ENCODE peak calls at places on chromosomes 2 and 18, in eight cellular contexts. One of them, this sample, is unnamed.
A peak's percentile ranks its signal among the peaks of the same experiment; 100 is the strongest.

GRCh38 chr2:187994464-187995331 is 297.0 kb upstream of the GULP1 start:
- DNase-seq in upper lobe of right lung: no peak
- DNase-seq in ACHN: no peak
- DNase-seq in left ventricle myocardium superior: peak; percentile 26
- DNase-seq in H7: no peak
- DNase-seq in RWPE2: no peak
- DNase-seq in ELF-1: peak; percentile 15
- DNase-seq in NCI-H2029 treated with DMSO at 0.1 percent for 48 hours: peak; percentile 29
- DNase-seq in this sample: no peak

GRCh38 chr2:28164280-28164801 is 228.3 kb upstream of the FOSL2 start:
- DNase-seq in left ventricle myocardium superior: peak; percentile 55
- DNase-seq in ELF-1: no peak
- DNase-seq in RWPE2: no peak
- DNase-seq in ACHN: no peak
- DNase-seq in upper lobe of right lung: no peak
- DNase-seq in NCI-H2029 treated with DMSO at 0.1 percent for 48 hours: no peak
- DNase-seq in H7: no peak
- DNase-seq in this sample: no peak

GRCh38 chr18:58584219-58585127 is 44.4 kb downstream of the ALPK2 start:
- DNase-seq in left ventricle myocardium superior: no peak
- DNase-seq in ELF-1: peak; percentile 49
- DNase-seq in ACHN: peak; percentile 90
- DNase-seq in H7: peak; percentile 50
- DNase-seq in NCI-H2029 treated with DMSO at 0.1 percent for 48 hours: no peak
- DNase-seq in RWPE2: no peak
- DNase-seq in upper lobe of right lung: no peak
- DNase-seq in this sample: peak; percentile 93

GRCh38 chr2:72143441-72144356 is 4.0 kb downstream of the CYP26B1 start:
- DNase-seq in RWPE2: no peak
- DNase-seq in ELF-1: peak; percentile 33
- DNase-seq in NCI-H2029 treated with DMSO at 0.1 percent for 48 hours: no peak
- DNase-seq in upper lobe of right lung: peak; percentile 58
- DNase-seq in left ventricle myocardium superior: no peak
- DNase-seq in H7: peak; percentile 72
- DNase-seq in ACHN: no peak
- DNase-seq in this sample: peak; percentile 42

GRCh38 chr2:20141056-20141762 is 83.7 kb downstream of the SDC1 start:
- DNase-seq in NCI-H2029 treated with DMSO at 0.1 percent for 48 hours: no peak
- DNase-seq in ELF-1: peak; percentile 34
- DNase-seq in ACHN: peak; percentile 92
- DNase-seq in upper lobe of right lung: peak; percentile 89
- DNase-seq in left ventricle myocardium superior: peak; percentile 40
- DNase-seq in H7: no peak
- DNase-seq in RWPE2: peak; percentile 92
- DNase-seq in this sample: no peak

GRCh38 chr2:109460553-109461324 is 153.0 kb downstream of the SEPTIN10 start:
- DNase-seq in upper lobe of right lung: peak; percentile 32
- DNase-seq in ELF-1: no peak
- DNase-seq in NCI-H2029 treated with DMSO at 0.1 percent for 48 hours: no peak
- DNase-seq in H7: no peak
- DNase-seq in left ventricle myocardium superior: no peak
- DNase-seq in ACHN: no peak
- DNase-seq in RWPE2: peak; percentile 7
- DNase-seq in this sample: no peak

GRCh38 chr2:210363261-210363660 is 48.3 kb upstream of the MYL1 start:
- DNase-seq in NCI-H2029 treated with DMSO at 0.1 percent for 48 hours: no peak
- DNase-seq in ELF-1: peak; percentile 10
- DNase-seq in left ventricle myocardium superior: no peak
- DNase-seq in H7: no peak
- DNase-seq in upper lobe of right lung: no peak
- DNase-seq in RWPE2: no peak
- DNase-seq in ACHN: peak; percentile 39
- DNase-seq in this sample: peak; percentile 59

GRCh38 chr18:9627642-9628041 is 13.3 kb upstream of the PPP4R1 start:
- DNase-seq in upper lobe of right lung: no peak
- DNase-seq in RWPE2: no peak
- DNase-seq in NCI-H2029 treated with DMSO at 0.1 percent for 48 hours: no peak
- DNase-seq in ELF-1: peak; percentile 69
- DNase-seq in left ventricle myocardium superior: no peak
- DNase-seq in H7: no peak
- DNase-seq in ACHN: no peak
- DNase-seq in this sample: peak; percentile 46

GRCh38 chr2:60295591-60295962 is 257.9 kb downstream of the BCL11A start:
- DNase-seq in upper lobe of right lung: no peak
- DNase-seq in NCI-H2029 treated with DMSO at 0.1 percent for 48 hours: no peak
- DNase-seq in ACHN: no peak
- DNase-seq in left ventricle myocardium superior: no peak
- DNase-seq in RWPE2: no peak
- DNase-seq in H7: peak; percentile 63
- DNase-seq in ELF-1: peak; percentile 30
- DNase-seq in this sample: peak; percentile 58

This sample was measured in GM23338.